ENCODE peak calls at places on chromosomes 2 and 18, in five cellular contexts. Y is GM12892, E is SK-N-SH, L is H1, P is K562. B is an unnamed sample.

GRCh38 chr2:216636570-216637450 is 3.6 kb downstream of the IGFBP2 start:
- DNase-seq in P (peak; percentile 34), L (peak; percentile 59), E (peak; percentile 70), Y (no peak), B (no peak)

GRCh38 chr2:72051971-72052505 is 95.6 kb downstream of the CYP26B1 start:
- DNase-seq in L (no peak), E (no peak), Y (no peak), P (no peak), B (no peak)

GRCh38 chr2:19785432-19785831 is 116.4 kb downstream of the TTC32 start:
- DNase-seq in P (no peak), E (no peak), Y (no peak), L (no peak), B (no peak)

GRCh38 chr2:47437287-47437686 is 34.3 kb downstream of the MSH2 start:
- DNase-seq in Y (no peak), E (peak; percentile 64), P (peak; percentile 10), L (no peak), B (peak; percentile 5)

GRCh38 chr2:86371482-86372002 is 34.1 kb upstream of the REEP1 start:
- DNase-seq in Y (no peak), P (no peak), L (no peak), E (no peak), B (no peak)

GRCh38 chr2:226451486-226451885 is 348.1 kb downstream of the IRS1 start:
- DNase-seq in P (no peak), L (no peak), E (no peak), Y (no peak), B (no peak)

GRCh38 chr2:86671304-86671981 is 47.8 kb upstream of the RNF103 start:
- DNase-seq in L (no peak), E (no peak), P (no peak), Y (no peak), B (no peak)

GRCh38 chr18:76937597-76937996 is 115.2 kb downstream of the ZNF236 start:
- DNase-seq in Y (no peak), L (no peak), P (no peak), E (no peak), B (no peak)

GRCh38 chr2:10297950-10298349 is 4.8 kb upstream of the HPCAL1 start:
- DNase-seq in L (no peak), E (peak; percentile 86), P (peak; percentile 82), Y (no peak), B (no peak)

GRCh38 chr2:64652231-64653173 is 1.2 kb downstream of the SERTAD2 start:
- DNase-seq in Y (no peak), E (no peak), L (no peak), P (peak; percentile 72), B (no peak)

GRCh38 chr2:127174977-127175376 is 45.1 kb downstream of the CYP27C1 start:
- DNase-seq in E (peak; percentile 50), Y (no peak), L (no peak), P (no peak), B (no peak)

GRCh38 chr18:72086421-72086820 is 457.7 kb downstream of the CBLN2 start:
- DNase-seq in Y (no peak), L (no peak), P (peak; percentile 0), E (no peak), B (no peak)

GRCh38 chr18:37565985-37566478 is 434 bp upstream of the CELF4 start:
- DNase-seq in Y (no peak), L (peak; percentile 83), E (peak; percentile 95), P (no peak), B (no peak)

GRCh38 chr2:236951830-236952475 is 133.7 kb upstream of the COPS8 start:
- DNase-seq in Y (no peak), E (no peak), L (no peak), P (no peak), B (no peak)

GRCh38 chr18:61350578-61350977 is 17.3 kb downstream of the CDH20 start:
- DNase-seq in L (no peak), P (no peak), E (no peak), Y (no peak), B (no peak)
- TF ChIP-seq TAF1 in L (no peak), P (no peak), E (no peak), Y (no peak), B (no peak)

GRCh38 chr18:30386624-30387023 is 655.9 kb downstream of the DSC3 start:
- DNase-seq in Y (no peak), P (peak; percentile 23), L (no peak), E (no peak), B (no peak)
- TF ChIP-seq TAF1 in Y (no peak), P (no peak), L (no peak), E (no peak), B (no peak)

GRCh38 chr2:22855761-22856184 is 529.2 kb upstream of the KLHL29 start:
- DNase-seq in P (no peak), E (peak; percentile 82), Y (no peak), L (no peak), B (no peak)
- TF ChIP-seq TAF1 in P (no peak), E (no peak), Y (no peak), L (no peak), B (no peak)

DNA sequence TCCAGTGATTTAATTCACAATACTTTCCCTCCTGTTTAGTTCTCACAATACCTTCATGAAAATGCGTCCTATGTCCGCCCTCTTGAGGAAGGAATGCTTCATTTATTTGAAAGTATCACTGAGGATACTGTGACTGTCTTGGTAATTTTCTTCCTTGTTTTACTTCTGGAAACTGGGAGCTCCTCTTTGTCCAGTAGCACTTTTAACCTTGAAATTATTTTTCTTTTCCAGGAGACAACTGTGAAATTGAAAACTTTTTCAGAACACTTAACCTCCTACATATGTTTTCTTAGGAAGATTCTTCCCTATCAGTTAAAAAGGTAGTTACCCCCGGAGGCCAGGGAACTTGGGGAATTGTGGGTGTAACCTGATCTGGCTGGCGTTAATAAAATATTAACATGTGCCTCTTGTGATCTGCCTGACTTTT is 58.9 kb upstream of the STON1 start:
- DNase-seq in Y (no peak), L (no peak), P (peak; percentile 60), E (peak; percentile 24), B (no peak)
- TF ChIP-seq TAF1 in Y (no peak), L (no peak), P (no peak), E (no peak), B (no peak)